ENCODE peak calls at places on chromosome 6, in ten cellular contexts. V is thoracic aorta, B is right lobe of liver, D is ascending aorta, M is aorta, E is PC-9, K is neural progenitor cell, N is GM23248, W is adrenal gland, P is right cardiac atrium. X is an unnamed sample.

GRCh38 chr6:39422273-39422672 is 99.8 kb upstream of the KCNK16 start:
- DNase-seq in V (no peak), B (no peak), D (peak), M (peak), E (no peak), K (no peak), N (peak), W (no peak), P (peak), X (peak)

GRCh38 chr6:43455034-43455747 is at the start of gene DLK2:
- DNase-seq in V (no peak), B (no peak), D (no peak), M (no peak), E (peak), K (peak), N (peak), W (no peak), P (no peak), X (no peak)

GRCh38 chr6:119612176-119612870 is 262.8 kb upstream of the MAN1A1 start:
- DNase-seq in V (no peak), B (no peak), D (no peak), M (no peak), E (no peak), K (no peak), N (peak), W (no peak), P (no peak), X (no peak)

GRCh38 chr6:17503051-17503450 is 97.1 kb upstream of the FAM8A1 start:
- DNase-seq in V (no peak), B (no peak), D (no peak), M (no peak), E (no peak), K (no peak), N (no peak), W (no peak), P (no peak), X (no peak)

GRCh38 chr6:164273491-164273890 is 859.0 kb downstream of the QKI start:
- DNase-seq in V (no peak), B (no peak), D (no peak), M (no peak), E (no peak), K (no peak), N (no peak), W (no peak), P (no peak), X (no peak)

GRCh38 chr6:12371151-12371550 is 81.0 kb downstream of the EDN1 start:
- DNase-seq in V (no peak), B (no peak), D (no peak), M (no peak), E (no peak), K (no peak), N (no peak), W (no peak), P (no peak), X (no peak)

GRCh38 chr6:145842693-145843546 is 28.3 kb upstream of the FBXO30 start:
- DNase-seq in V (no peak), B (no peak), D (no peak), M (no peak), E (no peak), K (no peak), N (peak), W (no peak), P (no peak), X (no peak)

GRCh38 chr6:164612731-164613130 is 696.7 kb downstream of the C6orf118 start:
- DNase-seq in V (no peak), B (no peak), D (no peak), M (no peak), E (no peak), K (peak), N (no peak), W (no peak), P (no peak), X (no peak)

GRCh38 chr6:138410048-138410735 is 6.2 kb downstream of the HEBP2 start:
- DNase-seq in V (no peak), B (peak), D (no peak), M (no peak), E (peak), K (no peak), N (peak), W (peak), P (peak), X (no peak)

GRCh38 chr6:117555262-117555849 is 47.0 kb downstream of the GOPC start:
- DNase-seq in V (no peak), B (no peak), D (no peak), M (no peak), E (no peak), K (no peak), N (peak), W (no peak), P (no peak), X (no peak)

GRCh38 chr6:161748535-161749386 is 474.9 kb upstream of the AGPAT4 start:
- DNase-seq in V (no peak), B (no peak), D (no peak), M (no peak), E (peak), K (peak), N (peak), W (peak), P (peak), X (peak)

GRCh38 chr6:111478064-111478476 is 4.9 kb downstream of the REV3L start:
- DNase-seq in V (no peak), B (no peak), D (no peak), M (no peak), E (peak), K (no peak), N (peak), W (no peak), P (no peak), X (no peak)

GRCh38 chr6:83708970-83709747 is at the start of gene SNAP91:
- DNase-seq in V (no peak), B (no peak), D (peak), M (peak), E (no peak), K (peak), N (no peak), W (peak), P (peak), X (no peak)

GRCh38 chr6:19759117-19759880 is 77.9 kb upstream of the ID4 start:
- DNase-seq in V (no peak), B (no peak), D (no peak), M (no peak), E (peak), K (no peak), N (peak), W (no peak), P (no peak), X (no peak)

GRCh38 chr6:140697585-140697984 is 1323.1 kb upstream of the CITED2 start:
- DNase-seq in V (no peak), B (no peak), D (no peak), M (no peak), E (no peak), K (no peak), N (no peak), W (no peak), P (no peak), X (no peak)

GRCh38 chr6:111486475-111486874 is 3.5 kb upstream of the REV3L start:
- DNase-seq in V (no peak), B (no peak), D (no peak), M (no peak), E (no peak), K (no peak), N (no peak), W (no peak), P (no peak), X (no peak)

GRCh38 chr6:146103416-146104072 is 74.7 kb downstream of the GRM1 start:
- DNase-seq in V (no peak), B (no peak), D (no peak), M (no peak), E (no peak), K (no peak), N (no peak), W (no peak), P (no peak), X (no peak)

GRCh38 chr6:10312445-10312844 is 102.4 kb downstream of the TFAP2A start:
- DNase-seq in V (no peak), B (no peak), D (no peak), M (no peak), E (no peak), K (peak), N (no peak), W (no peak), P (no peak), X (no peak)

GRCh38 chr6:22828179-22829062 is 259.1 kb downstream of the HDGFL1 start:
- DNase-seq in V (peak), B (no peak), D (peak), M (no peak), E (peak), K (peak), N (peak), W (peak), P (no peak), X (no peak)

GRCh38 chr6:128174724-128175123 is 273.9 kb upstream of the THEMIS start:
- DNase-seq in V (no peak), B (no peak), D (no peak), M (no peak), E (no peak), K (no peak), N (no peak), W (no peak), P (no peak), X (no peak)

GRCh38 chr6:12761376-12762115 is 45.0 kb downstream of the PHACTR1 start:
- DNase-seq in V (no peak), B (no peak), D (no peak), M (no peak), E (no peak), K (no peak), N (peak), W (no peak), P (no peak), X (no peak)

GRCh38 chr6:157995458-157995857 is 13.8 kb downstream of the SYNJ2 start:
- DNase-seq in V (no peak), B (no peak), D (no peak), M (no peak), E (no peak), K (no peak), N (no peak), W (no peak), P (no peak), X (peak)

GRCh38 chr6:27592481-27593199 is 119.7 kb upstream of the ZNF184 start:
- DNase-seq in V (no peak), B (no peak), D (no peak), M (no peak), E (peak), K (peak), N (peak), W (no peak), P (no peak), X (no peak)

GRCh38 chr6:40506956-40507355 is 80.2 kb downstream of the LRFN2 start:
- DNase-seq in V (no peak), B (no peak), D (no peak), M (no peak), E (no peak), K (no peak), N (peak), W (peak), P (no peak), X (no peak)

GRCh38 chr6:121999458-122000065 is 399.9 kb upstream of the HSF2 start:
- DNase-seq in V (no peak), B (no peak), D (no peak), M (no peak), E (no peak), K (no peak), N (no peak), W (no peak), P (no peak), X (no peak)

GRCh38 chr6:82040405-82041221 is 206.9 kb downstream of the IBTK start:
- DNase-seq in V (no peak), B (no peak), D (peak), M (no peak), E (peak), K (peak), N (peak), W (peak), P (no peak), X (no peak)

GRCh38 chr6:84137051-84137375 is 90.4 kb downstream of the CEP162 start:
- DNase-seq in V (no peak), B (no peak), D (no peak), M (no peak), E (no peak), K (no peak), N (no peak), W (no peak), P (no peak), X (no peak)

DNA sequence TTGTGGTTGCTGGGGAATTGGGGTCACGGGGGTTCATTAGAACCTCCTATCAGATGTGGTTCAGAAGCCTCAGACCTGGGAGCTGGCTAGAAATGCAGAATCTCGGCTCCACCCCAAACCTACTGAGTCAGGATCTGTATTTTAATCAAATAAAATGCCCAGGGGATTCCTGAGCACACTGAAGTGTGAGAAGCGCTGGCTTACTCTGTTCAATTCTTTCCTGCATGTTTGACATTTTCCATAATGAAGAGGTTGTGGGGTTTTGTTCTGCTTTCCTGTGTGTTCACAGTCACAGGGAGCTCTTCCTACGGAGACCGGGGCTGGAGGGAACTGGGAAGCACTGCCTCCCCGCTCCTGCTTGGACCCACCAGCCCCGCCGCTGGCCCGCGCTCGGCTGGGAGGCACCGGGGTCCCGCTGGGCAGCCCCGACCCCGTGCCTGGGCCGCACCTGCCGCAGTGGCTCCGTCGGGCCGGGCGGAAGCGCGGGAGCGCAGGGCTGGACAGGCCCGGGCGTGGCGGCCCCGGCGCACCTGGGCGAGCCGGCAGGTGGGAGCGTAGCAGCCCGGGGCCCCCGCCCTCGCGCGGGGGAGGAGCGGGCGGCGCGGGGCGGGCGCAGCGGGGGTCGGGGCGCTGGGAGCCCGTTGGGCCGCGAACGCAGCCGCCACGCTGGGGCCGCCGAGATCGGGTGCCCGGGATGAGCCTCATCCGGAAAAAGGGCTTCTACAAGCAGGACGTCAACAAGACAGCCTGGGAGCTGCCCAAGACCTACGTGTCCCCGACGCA is at the start of gene MAPK13:
- DNase-seq in V (no peak), B (no peak), D (peak), M (no peak), E (peak), K (peak), N (peak), W (peak), P (no peak), X (no peak)
- H3K4me3 ChIP-seq in V (peak), B (peak), D (peak), M (peak), E (peak), K (peak), N (peak), W (peak), P (peak), X (peak)

GRCh38 chr6:16363749-16364148 is 125.4 kb downstream of the GMPR start:
- DNase-seq in V (no peak), B (no peak), D (peak), M (no peak), E (no peak), K (no peak), N (no peak), W (no peak), P (no peak), X (no peak)
- H3K27ac ChIP-seq in V (no peak), B (no peak), D (no peak), M (no peak), E (no peak), K (no peak), N (no peak), W (no peak), P (no peak), X (no peak)

GRCh38 chr6:3913077-3913957 is 64.1 kb downstream of the FAM50B start:
- DNase-seq in V (peak), B (no peak), D (peak), M (no peak), E (peak), K (no peak), N (peak), W (peak), P (peak), X (no peak)
- H3K4me3 ChIP-seq in V (peak), B (no peak), D (no peak), M (no peak), E (peak), K (no peak), N (peak), W (no peak), P (no peak), X (no peak)

GRCh38 chr6:3811191-3811590 is 38.0 kb upstream of the FAM50B start:
- DNase-seq in V (no peak), B (no peak), D (no peak), M (no peak), E (no peak), K (no peak), N (no peak), W (no peak), P (no peak), X (no peak)

GRCh38 chr6:3809982-3810381 is 39.2 kb upstream of the FAM50B start:
- DNase-seq in V (no peak), B (no peak), D (no peak), M (no peak), E (no peak), K (no peak), N (no peak), W (no peak), P (no peak), X (no peak)

GRCh38 chr6:3808759-3809514 is 40.2 kb upstream of the FAM50B start:
- DNase-seq in V (peak), B (no peak), D (peak), M (peak), E (peak), K (no peak), N (peak), W (peak), P (peak), X (peak)

GRCh38 chr6:3808189-3808588 is 41.0 kb upstream of the FAM50B start:
- DNase-seq in V (no peak), B (no peak), D (no peak), M (no peak), E (no peak), K (no peak), N (peak), W (no peak), P (no peak), X (no peak)

DNA sequence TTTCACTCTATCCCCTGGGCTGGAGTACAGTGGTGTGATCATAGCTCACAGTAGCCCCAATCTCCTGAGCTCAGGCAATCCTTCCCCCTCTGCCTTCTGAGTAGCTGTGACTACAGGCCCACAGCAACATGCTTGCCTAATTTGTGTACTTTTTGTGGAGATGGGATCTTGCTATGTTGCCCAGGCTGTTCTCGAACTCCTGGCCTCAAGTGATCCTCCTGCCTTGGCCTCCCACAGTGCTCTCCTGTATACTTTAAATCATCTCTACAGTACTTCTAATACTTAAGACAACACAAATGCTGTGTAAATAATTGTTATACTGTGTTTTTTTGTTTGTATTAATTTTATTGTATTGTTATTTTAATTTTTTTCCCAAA is 39.7 kb upstream of the FAM50B start:
- DNase-seq in V (no peak), B (no peak), D (no peak), M (no peak), E (no peak), K (no peak), N (peak), W (no peak), P (no peak), X (no peak)
- H3K27ac ChIP-seq in V (peak), B (no peak), D (peak), M (peak), E (no peak), K (no peak), N (peak), W (no peak), P (no peak), X (peak)

GRCh38 chr6:134077301-134077700 is 24.9 kb upstream of the SLC2A12 start:
- DNase-seq in V (no peak), B (no peak), D (no peak), M (no peak), E (no peak), K (no peak), N (peak), W (no peak), P (no peak), X (no peak)

GRCh38 chr6:134081506-134081905 is 29.1 kb upstream of the SLC2A12 start:
- DNase-seq in V (no peak), B (no peak), D (no peak), M (no peak), E (no peak), K (no peak), N (peak), W (no peak), P (no peak), X (no peak)

GRCh38 chr6:134080171-134080795 is 27.9 kb upstream of the SLC2A12 start:
- DNase-seq in V (no peak), B (no peak), D (no peak), M (no peak), E (peak), K (no peak), N (no peak), W (no peak), P (no peak), X (no peak)

GRCh38 chr6:134078166-134078565 is 25.7 kb upstream of the SLC2A12 start:
- DNase-seq in V (no peak), B (no peak), D (no peak), M (no peak), E (no peak), K (no peak), N (no peak), W (no peak), P (no peak), X (no peak)

DNA sequence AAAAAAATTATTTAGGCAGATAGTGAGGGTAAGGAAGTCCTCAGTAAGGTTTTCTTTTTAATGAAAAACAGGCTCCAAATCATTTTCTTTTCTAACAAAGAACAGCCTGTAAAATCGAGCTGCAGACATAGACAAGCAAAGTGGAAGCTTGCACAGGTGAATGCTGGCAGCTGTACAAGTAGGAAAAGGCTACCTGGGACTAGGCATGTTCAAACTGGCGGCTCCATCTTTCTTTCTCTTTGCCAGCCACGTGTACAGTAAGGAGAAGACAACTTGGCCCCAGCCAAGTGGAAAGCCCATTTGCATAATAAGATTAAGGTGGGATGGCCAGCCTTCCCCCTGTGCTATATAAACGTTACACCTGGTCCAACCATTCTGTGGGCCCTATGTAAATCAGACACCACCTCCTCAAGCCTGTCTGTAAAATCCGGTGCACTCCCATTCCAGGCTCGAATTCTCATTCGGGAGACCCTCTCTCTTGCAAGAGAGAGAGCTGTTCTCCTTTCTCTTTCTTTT is 27.0 kb upstream of the SLC2A12 start:
- DNase-seq in V (no peak), B (no peak), D (no peak), M (no peak), E (no peak), K (no peak), N (no peak), W (no peak), P (no peak), X (no peak)
- H3K4me3 ChIP-seq in V (no peak), B (no peak), D (no peak), M (no peak), E (no peak), K (no peak), N (no peak), W (no peak), P (no peak), X (no peak)

GRCh38 chr6:36066817-36067216 is 39.2 kb downstream of the MAPK14 start:
- DNase-seq in V (no peak), B (no peak), D (no peak), M (no peak), E (no peak), K (no peak), N (no peak), W (no peak), P (no peak), X (no peak)
- H3K27ac ChIP-seq in V (no peak), B (peak), D (no peak), M (no peak), E (no peak), K (no peak), N (no peak), W (peak), P (no peak), X (no peak)

GRCh38 chr6:37821449-37821848 is 1.9 kb downstream of the ZFAND3 start:
- DNase-seq in V (no peak), B (no peak), D (no peak), M (no peak), E (no peak), K (no peak), N (no peak), W (no peak), P (no peak), X (no peak)
- H3K4me3 ChIP-seq in V (peak), B (peak), D (peak), M (peak), E (peak), K (peak), N (peak), W (no peak), P (no peak), X (peak)

DNA sequence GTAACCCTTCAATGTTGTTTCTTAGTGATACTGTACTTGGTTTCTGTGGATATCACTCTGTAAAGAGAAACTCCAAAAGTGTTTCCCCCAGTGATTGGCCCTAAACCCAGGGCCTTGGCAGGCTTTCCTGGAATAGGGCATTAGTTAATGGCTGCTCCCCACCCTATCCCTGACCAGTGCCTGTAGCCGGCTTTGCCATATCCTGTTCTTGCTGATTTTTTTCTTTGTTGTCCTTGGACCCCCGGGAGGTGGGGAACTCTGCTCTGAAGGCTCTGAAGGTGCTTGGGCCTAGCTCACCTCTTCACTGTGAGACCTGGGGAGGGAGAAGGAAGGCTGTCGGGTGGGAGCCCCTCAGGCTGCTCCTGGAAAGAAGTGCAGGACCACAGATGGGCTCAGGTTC is 120.1 kb downstream of the TCP11 start:
- DNase-seq in V (no peak), B (no peak), D (peak), M (peak), E (no peak), K (no peak), N (no peak), W (no peak), P (peak), X (peak)
- H3K27ac ChIP-seq in V (peak), B (no peak), D (peak), M (peak), E (no peak), K (no peak), N (no peak), W (peak), P (peak), X (peak)

X was measured in left ventricle myocardium inferior.